ENCODE peak calls at places on chromosomes 1 and 21, in four cellular contexts. One of them, this sample, is unnamed.

GRCh38 chr1:153956997-153957715 is 1.3 kb downstream of the CRTC2 start:
- DNase-seq in EL: no peak
- DNase-seq in kidney epithelial cell: no peak
- DNase-seq in foreskin fibroblast: no peak
- DNase-seq in this sample: no peak

GRCh38 chr21:34202553-34203332 is 129.4 kb downstream of the MRPS6 start:
- DNase-seq in EL: no peak
- DNase-seq in kidney epithelial cell: no peak
- DNase-seq in foreskin fibroblast: no peak
- DNase-seq in this sample: no peak

GRCh38 chr1:177007437-177008161 is 156.9 kb downstream of the ASTN1 start:
- DNase-seq in EL: no peak
- DNase-seq in kidney epithelial cell: no peak
- DNase-seq in foreskin fibroblast: no peak
- DNase-seq in this sample: no peak

GRCh38 chr21:33266050-33266783 is at the start of gene IL10RB:
- DNase-seq in EL: peak; percentile 68
- DNase-seq in kidney epithelial cell: no peak
- DNase-seq in foreskin fibroblast: peak; percentile 48
- DNase-seq in this sample: peak; percentile 39

GRCh38 chr1:155128755-155129473 is 1.2 kb downstream of the EFNA1 start:
- DNase-seq in EL: no peak
- DNase-seq in kidney epithelial cell: no peak
- DNase-seq in foreskin fibroblast: no peak
- DNase-seq in this sample: no peak

GRCh38 chr1:245441699-245442098 is 286.9 kb downstream of the KIF26B start:
- DNase-seq in EL: no peak
- DNase-seq in kidney epithelial cell: no peak
- DNase-seq in foreskin fibroblast: peak; percentile 4
- DNase-seq in this sample: no peak

GRCh38 chr1:17636612-17637011 is 97.1 kb downstream of the ARHGEF10L start:
- DNase-seq in EL: peak; percentile 55
- DNase-seq in kidney epithelial cell: no peak
- DNase-seq in foreskin fibroblast: no peak
- DNase-seq in this sample: peak; percentile 40

GRCh38 chr21:18951291-18952038 is 547.9 kb upstream of the TMPRSS15 start:
- DNase-seq in EL: no peak
- DNase-seq in kidney epithelial cell: peak; percentile 5
- DNase-seq in foreskin fibroblast: no peak
- DNase-seq in this sample: no peak